ENCODE peak calls at places on chromosomes 16 and 17, in nine cellular contexts. Y, T, A, C, U, J, I, L and B are unnamed samples.

GRCh38 chr17:7634384-7634783 is 4.4 kb downstream of the SHBG start:
- DNase-seq in A (no peak), L (peak; percentile 45), T (no peak), Y (no peak), C (no peak), U (peak; percentile 86), J (no peak), I (peak; percentile 52), B (peak; percentile 25)

GRCh38 chr17:42116705-42117396 is 4.3 kb downstream of the KAT2A start:
- DNase-seq in J (peak; percentile 90), I (peak; percentile 89), U (peak; percentile 81), C (peak; percentile 90), T (peak; percentile 85), L (peak; percentile 65), Y (peak; percentile 61), A (peak; percentile 83), B (peak; percentile 65)

GRCh38 chr17:63950940-63951907 is 19.1 kb upstream of the CD79B start:
- DNase-seq in J (no peak), Y (peak; percentile 38), A (no peak), T (peak; percentile 62), I (peak; percentile 68), L (peak; percentile 58), C (peak; percentile 75), U (peak; percentile 33), B (no peak)

GRCh38 chr16:27311897-27312303 is 1.9 kb upstream of the IL4R start:
- DNase-seq in L (no peak), U (no peak), Y (no peak), C (no peak), I (no peak), A (no peak), T (no peak), J (peak; percentile 15), B (no peak)

GRCh38 chr16:17173134-17173729 is 297.5 kb downstream of the XYLT1 start:
- DNase-seq in I (peak; percentile 31), J (peak; percentile 78), L (no peak), Y (peak; percentile 33), U (no peak), A (no peak), C (peak; percentile 42), T (peak; percentile 24), B (peak; percentile 31)

GRCh38 chr17:77049440-77049839 is 91.3 kb upstream of the SEC14L1 start:
- DNase-seq in Y (peak; percentile 37), T (no peak), L (no peak), U (no peak), J (no peak), A (no peak), I (no peak), C (no peak), B (no peak)

GRCh38 chr17:43006639-43007551 is at the start of gene IFI35:
- DNase-seq in Y (peak; percentile 66), J (peak; percentile 85), I (peak; percentile 94), T (peak; percentile 83), U (peak; percentile 72), L (no peak), C (peak; percentile 93), A (peak; percentile 89), B (peak; percentile 80)

GRCh38 chr17:2092253-2092652 is 37.4 kb downstream of the HIC1 start:
- DNase-seq in L (no peak), C (no peak), A (no peak), T (no peak), U (no peak), Y (no peak), I (no peak), J (no peak), B (no peak)

GRCh38 chr17:2067048-2067452 is 12.1 kb downstream of the HIC1 start:
- DNase-seq in I (no peak), U (no peak), Y (no peak), A (no peak), C (no peak), T (no peak), J (no peak), L (no peak), B (no peak)

GRCh38 chr17:81635973-81636504 is 873 bp downstream of the NPLOC4 start:
- DNase-seq in C (no peak), T (no peak), L (no peak), I (no peak), Y (peak; percentile 57), A (no peak), U (no peak), J (no peak), B (peak; percentile 61)

GRCh38 chr17:50221500-50222480 is 20.4 kb upstream of the COL1A1 start:
- DNase-seq in L (no peak), Y (peak; percentile 91), A (no peak), J (peak; percentile 84), I (no peak), C (no peak), U (no peak), T (no peak), B (peak; percentile 46)

GRCh38 chr17:44878627-44879221 is 20.5 kb downstream of the EFTUD2 start:
- DNase-seq in T (peak; percentile 37), U (peak; percentile 23), A (peak; percentile 29), Y (peak; percentile 26), L (no peak), I (peak; percentile 30), J (no peak), C (no peak), B (peak; percentile 34)
- TF ChIP-seq CTCF in T (peak; percentile 65), U (peak; percentile 51), A (peak; percentile 34), Y (peak; percentile 56), L (peak; percentile 62), I (no peak), J (peak; percentile 47), C (peak; percentile 50), B (peak; percentile 83)

GRCh38 chr17:14780116-14780515 is 479.2 kb downstream of the HS3ST3B1 start:
- DNase-seq in L (no peak), T (no peak), C (no peak), Y (no peak), J (no peak), A (no peak), U (no peak), I (no peak), B (no peak)

GRCh38 chr17:14781123-14781522 is 480.2 kb downstream of the HS3ST3B1 start:
- DNase-seq in T (no peak), C (no peak), A (no peak), I (no peak), L (no peak), U (no peak), J (no peak), Y (no peak), B (no peak)

GRCh38 chr17:14779236-14779635 is 478.4 kb downstream of the HS3ST3B1 start:
- DNase-seq in I (no peak), L (no peak), J (no peak), A (no peak), T (no peak), Y (peak; percentile 64), C (no peak), U (no peak), B (no peak)

GRCh38 chr17:14790518-14790917 is 474.6 kb downstream of the PMP22 start:
- DNase-seq in L (no peak), U (no peak), A (no peak), J (no peak), T (no peak), C (no peak), I (no peak), Y (no peak), B (no peak)

DNA sequence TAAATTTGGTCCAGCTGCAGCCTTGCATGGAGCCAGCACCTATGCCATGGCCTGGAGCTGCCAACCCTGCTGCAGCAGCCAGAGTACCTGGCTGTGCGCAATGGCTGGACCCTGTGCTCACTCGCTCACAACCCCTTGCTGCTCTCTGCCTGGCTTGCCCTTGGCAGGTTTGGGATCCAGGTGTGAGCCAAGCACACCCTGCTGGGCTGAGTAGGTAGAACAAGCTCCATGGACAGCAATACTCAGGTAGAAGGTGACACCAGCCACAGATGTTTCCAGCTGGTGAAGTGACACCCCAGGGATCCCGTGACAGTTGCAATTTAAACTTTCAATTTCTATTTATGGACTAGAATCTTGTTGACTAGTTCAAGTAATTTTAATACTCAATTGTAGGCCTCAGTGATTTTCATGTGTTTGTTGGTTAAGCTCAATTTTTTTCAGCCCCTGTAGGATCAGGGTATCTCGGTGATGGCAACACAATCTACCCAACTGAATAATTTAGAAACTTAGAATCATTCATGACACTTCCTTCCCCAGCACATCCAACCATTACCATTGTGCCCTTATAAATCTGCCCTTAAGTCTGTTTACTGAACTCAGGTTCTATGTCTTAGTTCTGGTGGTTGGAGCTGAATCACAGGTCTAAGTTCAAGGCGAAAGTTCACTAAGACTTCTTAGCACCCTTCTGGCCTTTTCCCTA is 480.0 kb downstream of the PMP22 start:
- DNase-seq in Y (peak; percentile 47), T (peak; percentile 47), A (peak; percentile 38), C (no peak), U (no peak), L (no peak), I (no peak), J (no peak), B (no peak)
- TF ChIP-seq CTCF in Y (peak; percentile 69), T (peak; percentile 89), A (peak; percentile 16), C (no peak), U (no peak), L (peak; percentile 45), I (no peak), J (no peak), B (no peak)

DNA sequence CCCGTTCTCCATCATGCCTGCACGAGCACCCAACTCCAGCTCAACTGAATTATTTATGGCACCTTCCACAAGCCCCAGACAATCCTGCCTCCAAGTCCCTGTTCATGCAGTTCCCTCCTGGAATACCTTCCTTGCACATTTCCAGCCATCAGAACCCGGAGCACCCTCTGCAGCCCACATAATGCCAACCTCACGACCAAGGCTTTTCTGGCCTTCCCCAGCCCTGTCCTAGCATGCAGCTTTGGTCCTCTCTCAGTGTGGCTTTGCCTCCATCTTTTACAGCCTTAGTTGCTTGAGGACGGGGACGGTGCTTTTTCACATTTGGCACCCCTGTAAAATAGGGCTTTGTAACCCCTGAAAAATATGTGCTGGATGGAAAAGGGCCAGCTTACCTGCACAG is 3.2 kb downstream of the SLC39A11 start:
- DNase-seq in J (no peak), Y (no peak), A (no peak), C (no peak), T (no peak), I (no peak), U (no peak), L (no peak), B (no peak)
- TF ChIP-seq CTCF in J (no peak), Y (no peak), A (no peak), C (no peak), T (no peak), I (no peak), U (no peak), L (no peak), B (no peak)

GRCh38 chr16:89061086-89061485 is 32.6 kb upstream of the ACSF3 start:
- DNase-seq in Y (no peak), I (no peak), T (no peak), J (no peak), A (no peak), C (no peak), U (no peak), L (no peak), B (no peak)

GRCh38 chr16:89056592-89056991 is 37.1 kb upstream of the ACSF3 start:
- DNase-seq in L (no peak), J (no peak), T (no peak), U (no peak), Y (no peak), A (no peak), I (no peak), C (no peak), B (no peak)

GRCh38 chr16:89060207-89060794 is 33.4 kb upstream of the ACSF3 start:
- DNase-seq in C (no peak), A (no peak), T (no peak), L (no peak), U (no peak), I (no peak), J (no peak), Y (no peak), B (no peak)

GRCh38 chr16:89057738-89058137 is 35.9 kb upstream of the ACSF3 start:
- DNase-seq in L (no peak), T (no peak), C (no peak), I (no peak), A (no peak), Y (no peak), J (no peak), U (no peak), B (no peak)

GRCh38 chr16:89058812-89059211 is 34.8 kb upstream of the ACSF3 start:
- DNase-seq in Y (no peak), T (no peak), J (no peak), C (no peak), A (no peak), I (no peak), L (no peak), U (no peak), B (no peak)
- TF ChIP-seq CTCF in Y (no peak), T (no peak), J (no peak), C (no peak), A (no peak), I (no peak), L (no peak), U (no peak), B (no peak)